ENCODE peak calls at places on chromosomes 6 and 20, in seven cellular contexts. L is transverse colon; D is PC-3; U is uterus; N is effector memory CD4-positive, alpha-beta T cell; E is neuronal stem cell; Y is thoracic aorta. Q is an unnamed sample.
A peak's percentile ranks its signal among the peaks of the same experiment; 100 is the strongest.

GRCh38 chr20:5696011-5696559 is 54.1 kb upstream of the SHLD1 start:
- DNase-seq in L (no peak), D (peak; percentile 93), U (no peak), N (no peak), E (no peak), Y (no peak), Q (no peak)

GRCh38 chr6:89830385-89830809 is 717 bp downstream of the CASP8AP2 start:
- DNase-seq in L (no peak), D (no peak), U (no peak), N (no peak), E (no peak), Y (no peak), Q (no peak)

GRCh38 chr20:10806539-10806938 is 132.7 kb upstream of the JAG1 start:
- DNase-seq in L (no peak), D (no peak), U (no peak), N (no peak), E (no peak), Y (no peak), Q (no peak)

GRCh38 chr6:142861711-142862110 is 83.3 kb downstream of the HIVEP2 start:
- DNase-seq in L (no peak), D (no peak), U (no peak), N (no peak), E (no peak), Y (no peak), Q (no peak)

GRCh38 chr20:20225325-20225724 is 142.6 kb upstream of the INSM1 start:
- DNase-seq in L (no peak), D (no peak), U (no peak), N (no peak), E (no peak), Y (no peak), Q (no peak)

GRCh38 chr6:28927856-28928255 is 4.1 kb upstream of the TRIM27 start:
- DNase-seq in L (no peak), D (no peak), U (no peak), N (no peak), E (no peak), Y (no peak), Q (no peak)

GRCh38 chr20:19074828-19075516 is 137.5 kb upstream of the SLC24A3 start:
- DNase-seq in L (no peak), D (peak; percentile 66), U (no peak), N (no peak), E (no peak), Y (no peak), Q (peak; percentile 88)

GRCh38 chr6:141202641-141203040 is 930.1 kb upstream of the GJE1 start:
- DNase-seq in L (no peak), D (no peak), U (no peak), N (no peak), E (no peak), Y (no peak), Q (no peak)

DNA sequence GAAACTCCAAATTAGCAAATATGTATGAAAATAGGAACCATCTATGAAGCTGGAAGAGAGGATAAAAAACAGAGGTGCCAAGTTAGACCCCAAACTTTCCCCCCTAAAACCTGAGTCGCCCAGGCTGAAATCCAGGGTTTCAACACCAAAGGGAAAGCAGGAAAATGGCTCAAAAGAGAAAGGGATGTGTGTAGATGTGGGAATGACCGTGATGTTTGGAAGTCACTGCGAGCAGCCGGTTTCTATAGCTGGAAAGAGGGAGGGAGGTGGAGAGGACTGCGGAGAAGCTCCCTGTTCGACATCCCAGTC is 4.5 kb downstream of the RING1 start:
- DNase-seq in L (no peak), D (no peak), U (no peak), N (no peak), E (no peak), Y (no peak), Q (no peak)
- H3K27ac ChIP-seq in L (no peak overlapping the region), D (no peak overlapping the region), U (peak overlapping the region; percentile 42), N (no peak overlapping the region), E (no peak overlapping the region), Y (no peak overlapping the region), Q (no peak overlapping the region)

GRCh38 chr6:25050356-25050755 is 114.6 kb upstream of the RIPOR2 start:
- DNase-seq in L (peak; percentile 22), D (no peak), U (no peak), N (peak; percentile 51), E (no peak), Y (no peak), Q (no peak)
- H3K27ac ChIP-seq in L (no peak overlapping the region), D (no peak overlapping the region), U (peak overlapping the region; percentile 92), N (peak overlapping the region; percentile 24), E (no peak overlapping the region), Y (no peak overlapping the region), Q (no peak overlapping the region)

GRCh38 chr20:62286493-62287064 is 16.2 kb upstream of the ADRM1 start:
- DNase-seq in L (no peak), D (no peak), U (no peak), N (no peak), E (no peak), Y (no peak), Q (no peak)

GRCh38 chr20:62285722-62286121 is 17.1 kb upstream of the ADRM1 start:
- DNase-seq in L (no peak), D (no peak), U (no peak), N (no peak), E (no peak), Y (no peak), Q (no peak)

GRCh38 chr20:62288535-62289105 is 14.2 kb upstream of the ADRM1 start:
- DNase-seq in L (no peak), D (no peak), U (no peak), N (no peak), E (no peak), Y (no peak), Q (no peak)

GRCh38 chr20:62287759-62288534 is 14.8 kb upstream of the ADRM1 start:
- DNase-seq in L (no peak), D (peak; percentile 49), U (no peak), N (no peak), E (no peak), Y (no peak), Q (no peak)

DNA sequence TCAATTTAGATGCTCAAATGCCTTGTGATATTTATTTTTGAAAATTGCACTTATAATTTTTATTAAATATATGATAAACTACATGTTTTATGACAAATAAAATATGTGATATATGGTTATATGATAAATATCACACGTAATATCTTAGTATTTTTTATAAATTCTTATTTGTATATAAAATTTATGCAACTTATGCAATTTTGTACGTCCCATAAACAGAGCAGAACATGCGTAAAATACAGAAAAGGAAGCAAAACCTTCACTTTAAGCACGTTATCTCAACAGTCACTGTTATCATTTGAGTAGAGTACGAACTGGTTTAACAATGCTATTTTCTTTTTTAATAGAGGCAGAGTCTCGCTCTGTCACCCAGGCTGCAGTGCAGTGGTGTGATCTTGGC is 15.7 kb upstream of the ADRM1 start:
- DNase-seq in L (no peak), D (no peak), U (no peak), N (no peak), E (no peak), Y (no peak), Q (no peak)
- H3K27ac ChIP-seq in L (no peak overlapping the region), D (no peak overlapping the region), U (no peak overlapping the region), N (no peak overlapping the region), E (no peak overlapping the region), Y (no peak overlapping the region), Q (no peak overlapping the region)

GRCh38 chr6:11589261-11589660 is 51.7 kb downstream of the TMEM170B start:
- DNase-seq in L (no peak), D (no peak), U (no peak), N (no peak), E (no peak), Y (no peak), Q (no peak)
- H3K27ac ChIP-seq in L (no peak overlapping the region), D (no peak overlapping the region), U (no peak overlapping the region), N (no peak overlapping the region), E (no peak overlapping the region), Y (no peak overlapping the region), Q (no peak overlapping the region)

GRCh38 chr6:111725446-111726112 is 119.9 kb upstream of the TRAF3IP2 start:
- DNase-seq in L (no peak), D (no peak), U (no peak), N (no peak), E (no peak), Y (no peak), Q (no peak)

GRCh38 chr6:111722220-111722731 is 116.6 kb upstream of the TRAF3IP2 start:
- DNase-seq in L (no peak), D (peak; percentile 3), U (no peak), N (no peak), E (no peak), Y (no peak), Q (no peak)

GRCh38 chr6:111723412-111723970 is 117.8 kb upstream of the TRAF3IP2 start:
- DNase-seq in L (no peak), D (no peak), U (no peak), N (no peak), E (no peak), Y (no peak), Q (no peak)

GRCh38 chr6:111724505-111724904 is 118.8 kb upstream of the TRAF3IP2 start:
- DNase-seq in L (no peak), D (no peak), U (no peak), N (no peak), E (no peak), Y (no peak), Q (peak; percentile 86)

DNA sequence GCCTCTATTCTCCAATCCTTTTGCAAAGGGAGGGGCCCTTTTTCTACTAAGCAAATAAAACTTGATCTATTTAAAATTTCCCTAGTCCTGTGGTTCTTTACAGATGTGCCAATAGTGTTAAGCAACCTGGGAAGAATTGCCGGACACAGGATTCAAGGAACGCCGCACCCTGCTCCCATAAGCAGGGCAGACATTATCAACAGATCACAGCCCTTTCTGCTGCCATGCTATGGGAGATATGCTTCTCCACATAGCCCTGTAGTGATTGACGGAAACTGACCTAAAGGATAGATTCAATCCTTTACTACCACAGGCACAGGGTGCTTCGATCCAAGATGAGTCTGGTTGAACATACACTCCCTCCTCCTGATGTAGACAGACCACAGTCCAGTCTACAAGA is 118.4 kb upstream of the TRAF3IP2 start:
- DNase-seq in L (no peak), D (no peak), U (no peak), N (no peak), E (no peak), Y (no peak), Q (no peak)
- H3K27ac ChIP-seq in L (no peak overlapping the region), D (no peak overlapping the region), U (no peak overlapping the region), N (peak overlapping the region; percentile 46), E (no peak overlapping the region), Y (no peak overlapping the region), Q (peak overlapping the region; percentile 40)

DNA sequence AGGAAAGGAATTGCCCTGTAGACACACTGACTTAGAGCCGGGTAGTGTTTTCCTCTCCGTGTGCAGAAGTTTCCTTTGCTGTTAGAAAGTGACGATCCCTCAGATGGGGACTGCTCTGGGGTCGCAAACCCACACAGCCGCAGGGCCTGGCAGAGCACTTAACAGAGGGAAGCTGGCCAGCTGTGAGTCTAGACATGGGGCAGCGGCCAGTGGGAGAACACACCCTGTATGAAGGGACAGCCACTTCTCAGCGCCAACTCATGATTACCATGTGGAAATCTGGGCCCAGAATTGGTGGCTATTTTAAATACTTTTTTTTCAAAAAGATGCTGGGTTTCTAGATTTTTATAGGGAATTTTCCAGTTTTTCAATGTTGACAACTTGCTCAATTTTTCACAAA is 39.4 kb downstream of the SLC9A8 start:
- DNase-seq in L (no peak), D (no peak), U (no peak), N (no peak), E (no peak), Y (no peak), Q (no peak)
- H3K27ac ChIP-seq in L (no peak overlapping the region), D (no peak overlapping the region), U (no peak overlapping the region), N (no peak overlapping the region), E (no peak overlapping the region), Y (peak overlapping the region; percentile 89), Q (no peak overlapping the region)

Q was measured in GM12878.